ENCODE peak calls at places on chromosomes 3 and 15, in four cellular contexts. K, O, S and H are unnamed samples.

GRCh38 chr3:79041621-79042020 is 726.2 kb downstream of the ROBO1 start:
- DNase-seq in O (no peak), S (no peak), K (no peak), H (no peak)

GRCh38 chr15:60945196-60945595 is 283.9 kb downstream of the RORA start:
- DNase-seq in O (no peak), K (no peak), S (no peak), H (no peak)

GRCh38 chr15:43082509-43082908 is 23.3 kb downstream of the UBR1 start:
- DNase-seq in K (no peak), S (no peak), O (no peak), H (no peak)

GRCh38 chr15:83980637-83981036 is 254.9 kb upstream of the GOLGA6L4 start:
- DNase-seq in K (no peak), O (no peak), S (no peak), H (no peak)

GRCh38 chr15:64895285-64896065 is 16.2 kb upstream of the ANKDD1A start:
- DNase-seq in S (no peak), O (no peak), K (peak; percentile 77), H (no peak)

GRCh38 chr3:67610458-67610857 is 44.0 kb downstream of the SUCLG2 start:
- DNase-seq in O (no peak), K (no peak), S (peak; percentile 35), H (no peak)

GRCh38 chr3:64456674-64457073 is 231.1 kb downstream of the ADAMTS9 start:
- DNase-seq in K (no peak), S (no peak), O (no peak), H (no peak)

GRCh38 chr3:12187448-12188327 is 29.0 kb upstream of the TIMP4 start:
- DNase-seq in S (no peak), K (peak; percentile 61), O (no peak), H (no peak)

GRCh38 chr3:42581709-42582473 is at the start of gene SEC22C:
- DNase-seq in K (peak; percentile 73), O (peak; percentile 88), S (peak; percentile 87), H (peak; percentile 97)

GRCh38 chr15:98530570-98530969 is 117.8 kb upstream of the IGF1R start:
- DNase-seq in K (no peak), O (no peak), S (no peak), H (no peak)

GRCh38 chr3:99365979-99366378 is 272.4 kb upstream of the COL8A1 start:
- DNase-seq in S (no peak), K (no peak), O (no peak), H (no peak)

GRCh38 chr3:11381563-11381962 is 109.4 kb downstream of the ATG7 start:
- DNase-seq in S (no peak), K (no peak), O (no peak), H (no peak)

GRCh38 chr15:70766597-70766996 is 3.2 kb upstream of the UACA start:
- DNase-seq in O (no peak), K (no peak), S (no peak), H (no peak)

GRCh38 chr3:110686691-110687090 is 384.9 kb upstream of the NECTIN3 start:
- DNase-seq in O (no peak), K (no peak), S (no peak), H (no peak)

GRCh38 chr3:128504957-128505730 is 12.1 kb upstream of the GATA2 start:
- DNase-seq in K (no peak), O (no peak), S (no peak), H (no peak)

GRCh38 chr15:34847598-34847997 is 52.2 kb upstream of the ACTC1 start:
- DNase-seq in S (no peak), O (no peak), K (no peak), H (no peak)

GRCh38 chr3:45277636-45278035 is 51.5 kb upstream of the TMEM158 start:
- DNase-seq in K (no peak), O (no peak), S (no peak), H (no peak)

GRCh38 chr3:53051929-53052328 is 6.1 kb upstream of the SFMBT1 start:
- DNase-seq in K (no peak), S (no peak), O (no peak), H (no peak)

GRCh38 chr3:121943434-121943833 is 49.2 kb downstream of the SLC15A2 start:
- DNase-seq in K (no peak), S (peak; percentile 6), O (no peak), H (no peak)

GRCh38 chr3:147669076-147669475 is 259.9 kb downstream of the ZIC1 start:
- DNase-seq in O (no peak), S (no peak), K (no peak), H (no peak)

GRCh38 chr15:89802231-89802928 is 12.3 kb downstream of the ANPEP start:
- DNase-seq in O (no peak), S (no peak), K (no peak), H (no peak)

GRCh38 chr3:61807865-61808276 is 246.5 kb downstream of the PTPRG start:
- DNase-seq in K (no peak), S (peak; percentile 39), O (no peak), H (no peak)

GRCh38 chr3:48405343-48405881 is 24.5 kb downstream of the PLXNB1 start:
- DNase-seq in K (no peak), O (no peak), S (no peak), H (no peak)

GRCh38 chr3:65861718-65862117 is 177.0 kb downstream of the MAGI1 start:
- DNase-seq in O (no peak), S (no peak), K (no peak), H (no peak)

GRCh38 chr3:8937064-8938020 is 25.9 kb downstream of the RAD18 start:
- DNase-seq in O (no peak), K (no peak), S (peak; percentile 6), H (no peak)

GRCh38 chr3:197592361-197593045 is 36.7 kb upstream of the BDH1 start:
- DNase-seq in O (no peak), K (no peak), S (no peak), H (no peak)

GRCh38 chr15:65072027-65072426 is 4.2 kb upstream of the RASL12 start:
- DNase-seq in O (no peak), K (no peak), S (no peak), H (no peak)

GRCh38 chr3:28334552-28334951 is 14.0 kb upstream of the ZCWPW2 start:
- DNase-seq in K (no peak), S (no peak), O (no peak), H (no peak)

GRCh38 chr15:68764090-68764489 is 56.6 kb downstream of the ANP32A start:
- DNase-seq in S (no peak), K (no peak), O (no peak), H (no peak)

GRCh38 chr3:126571078-126571477 is 12.3 kb upstream of the C3orf22 start:
- DNase-seq in K (no peak), S (no peak), O (no peak), H (no peak)

GRCh38 chr3:112437146-112438022 is 61.9 kb downstream of the BTLA start:
- DNase-seq in O (no peak), K (no peak), S (peak; percentile 9), H (peak; percentile 16)

GRCh38 chr3:102536479-102536878 is 101.7 kb downstream of the ZPLD1 start:
- DNase-seq in O (no peak), S (peak; percentile 16), K (no peak), H (peak; percentile 9)

GRCh38 chr3:100184960-100185566 is 70.8 kb upstream of the FILIP1L start:
- DNase-seq in K (no peak), S (no peak), O (no peak), H (no peak)

GRCh38 chr3:86982883-86983282 is 8.1 kb downstream of the VGLL3 start:
- DNase-seq in K (no peak), O (no peak), S (no peak), H (no peak)

GRCh38 chr3:182465301-182466185 is 327.8 kb upstream of the ATP11B start:
- DNase-seq in S (no peak), K (no peak), O (no peak), H (no peak)

GRCh38 chr3:9014189-9014588 is 50.9 kb upstream of the RAD18 start:
- DNase-seq in S (no peak), K (no peak), O (no peak), H (no peak)

GRCh38 chr3:86815880-86816279 is 175.1 kb downstream of the VGLL3 start:
- DNase-seq in K (no peak), S (no peak), O (no peak), H (no peak)

GRCh38 chr3:124995460-124995994 is 60.3 kb downstream of the HEG1 start:
- DNase-seq in O (peak; percentile 29), S (peak; percentile 49), K (peak; percentile 20), H (peak; percentile 57)

GRCh38 chr15:68783226-68784054 is 37.3 kb downstream of the ANP32A start:
- DNase-seq in K (no peak), O (no peak), S (peak; percentile 19), H (no peak)

DNA sequence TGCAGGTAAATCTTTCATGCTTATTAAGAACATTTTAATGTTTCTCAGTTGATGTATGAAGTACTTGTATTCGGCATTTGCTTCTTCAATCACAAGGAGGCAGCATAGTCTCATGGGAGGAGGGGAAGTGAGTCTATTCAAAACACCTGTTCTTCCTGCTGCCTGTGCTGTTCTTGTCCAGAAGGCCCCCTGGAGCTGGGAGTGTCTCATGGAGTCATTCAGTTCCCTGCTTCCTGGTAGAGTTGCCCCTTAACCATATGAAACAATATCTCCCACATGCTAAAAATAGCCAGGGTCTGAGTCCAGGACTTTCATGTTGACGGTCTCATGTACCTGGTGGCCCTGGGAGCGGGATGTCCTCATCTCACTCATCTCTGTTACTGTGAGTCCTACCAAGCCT is 15.5 kb upstream of the PPP1R2 start:
- DNase-seq in S (peak; percentile 49), K (no peak), O (no peak), H (no peak)
- TF ChIP-seq YY1 in S (no peak), K (no peak), O (no peak), H (no peak)

DNA sequence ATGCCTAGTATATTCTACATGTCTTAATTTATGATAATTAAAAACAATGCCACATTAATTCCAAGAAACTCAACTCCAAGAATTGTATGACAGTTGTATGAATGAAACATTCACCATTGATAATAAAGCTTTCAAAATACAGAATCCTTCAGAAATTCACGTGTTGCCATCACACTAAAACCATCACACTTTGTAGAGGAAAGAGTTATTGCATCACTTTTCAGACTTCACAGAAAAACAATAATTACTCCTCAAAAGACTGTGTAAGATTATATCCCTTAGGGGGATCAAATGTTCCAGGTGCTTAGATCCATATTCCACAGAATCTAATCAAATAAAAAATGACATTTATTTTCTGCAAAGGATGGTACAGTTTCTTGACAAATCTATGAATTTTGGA is 85.0 kb downstream of the OSBPL10 start:
- DNase-seq in K (no peak), O (no peak), S (no peak), H (no peak)
- H3K4me1 ChIP-seq in K (no peaks in the 10 kb centered on the region), O (peaks cover 35% of the 10 kb centered on the region), S (peaks cover 17% of the 10 kb centered on the region), H (peaks cover 10% of the 10 kb centered on the region)

GRCh38 chr15:76197703-76198455 is 113.4 kb downstream of the ETFA start:
- DNase-seq in O (no peak), S (no peak), K (no peak), H (no peak)
- TF ChIP-seq SUZ12 in O (no peak), S (no peak), K (no peak), H (no peak)

GRCh38 chr3:93843981-93844380 is 129.7 kb downstream of the PROS1 start:
- DNase-seq in O (no peak), S (no peak), K (no peak), H (peak; percentile 39)
- TF ChIP-seq YY1 in O (no peak), S (no peak), K (no peak), H (no peak)